ENCODE peak calls at places on chromosomes 7 and 10, in seven cellular contexts. P, L, N, A, G, Z and U are unnamed samples.

GRCh38 chr10:115706482-115707076 is 566.4 kb downstream of the GFRA1 start:
- DNase-seq in G (peak; percentile 12), A (no peak), P (no peak), Z (no peak), L (no peak), N (no peak), U (no peak)

GRCh38 chr10:97915761-97916160 is 66.1 kb downstream of the GOLGA7B start:
- DNase-seq in G (no peak), Z (peak; percentile 57), N (no peak), P (no peak), A (no peak), L (no peak), U (no peak)

GRCh38 chr10:44774676-44775401 is 136.3 kb upstream of the TMEM72 start:
- DNase-seq in Z (no peak), G (no peak), A (no peak), L (no peak), N (no peak), P (no peak), U (no peak)

GRCh38 chr7:37052673-37053072 is 328.4 kb upstream of the AOAH start:
- DNase-seq in Z (no peak), L (no peak), P (no peak), G (no peak), N (no peak), A (no peak), U (no peak)

GRCh38 chr10:98090822-98091221 is 43.6 kb upstream of the R3HCC1L start:
- DNase-seq in G (no peak), Z (no peak), A (no peak), P (no peak), N (no peak), L (no peak), U (no peak)

GRCh38 chr7:140084972-140085371 is 22.2 kb upstream of the PARP12 start:
- DNase-seq in L (no peak), N (no peak), Z (no peak), G (no peak), A (no peak), P (no peak), U (peak; percentile 46)

GRCh38 chr10:125720002-125720382 is 483 bp downstream of the EDRF1 start:
- DNase-seq in G (no peak), L (no peak), N (no peak), A (no peak), Z (no peak), P (no peak), U (no peak)

GRCh38 chr7:128672927-128673517 is 930 bp downstream of the GARIN1A start:
- DNase-seq in N (no peak), Z (no peak), L (no peak), G (peak; percentile 12), P (no peak), A (no peak), U (no peak)

GRCh38 chr7:36863901-36864701 is 139.8 kb upstream of the AOAH start:
- DNase-seq in L (peak; percentile 10), G (no peak), P (no peak), N (no peak), A (no peak), Z (no peak), U (peak; percentile 50)

GRCh38 chr10:6953131-6953834 is 373.2 kb upstream of the PRKCQ start:
- DNase-seq in A (no peak), P (no peak), N (no peak), G (no peak), L (no peak), Z (peak; percentile 23), U (no peak)

GRCh38 chr7:16926861-16927260 is 45.1 kb upstream of the AGR3 start:
- DNase-seq in P (no peak), Z (no peak), N (no peak), G (no peak), A (no peak), L (no peak), U (no peak)

GRCh38 chr10:28326516-28327493 is 23.9 kb upstream of the MPP7 start:
- DNase-seq in G (no peak), P (peak; percentile 74), N (peak; percentile 68), Z (peak; percentile 25), L (peak; percentile 14), A (no peak), U (no peak)

GRCh38 chr7:80240265-80241025 is 105.8 kb downstream of the GNAI1 start:
- DNase-seq in G (no peak), A (no peak), N (no peak), P (no peak), L (no peak), Z (no peak), U (no peak)

GRCh38 chr7:28808786-28809533 is 149.2 kb downstream of the TRIL start:
- DNase-seq in P (no peak), G (no peak), N (no peak), Z (no peak), A (no peak), L (peak; percentile 70), U (no peak)

GRCh38 chr10:77825965-77826364 is 100.6 kb downstream of the DLG5 start:
- DNase-seq in L (no peak), P (no peak), A (no peak), Z (no peak), N (no peak), G (no peak), U (no peak)

GRCh38 chr10:77501152-77501845 is 136.3 kb downstream of the KCNMA1 start:
- DNase-seq in N (no peak), L (no peak), Z (no peak), P (no peak), A (no peak), G (peak; percentile 41), U (no peak)

GRCh38 chr7:30467275-30467674 is 11.3 kb downstream of the NOD1 start:
- DNase-seq in L (no peak), N (no peak), A (no peak), G (no peak), Z (no peak), P (peak; percentile 2), U (no peak)

GRCh38 chr10:131929122-131929845 is 28.5 kb downstream of the PPP2R2D start:
- DNase-seq in P (no peak), A (no peak), Z (no peak), N (no peak), L (no peak), G (no peak), U (no peak)

GRCh38 chr7:18295781-18296417 is 199.7 kb upstream of the HDAC9 start:
- DNase-seq in N (no peak), L (no peak), P (no peak), G (no peak), Z (no peak), A (no peak), U (no peak)

GRCh38 chr7:76225379-76225778 is 23.7 kb downstream of the SRRM3 start:
- DNase-seq in P (no peak), A (no peak), G (no peak), N (peak; percentile 15), Z (no peak), L (no peak), U (no peak)

GRCh38 chr10:86793696-86794095 is 37.3 kb downstream of the BMPR1A start:
- DNase-seq in G (no peak), A (no peak), Z (no peak), L (peak; percentile 52), N (no peak), P (no peak), U (no peak)
- TF ChIP-seq CTCF in G (no peak), A (no peak), Z (no peak), L (no peak), N (no peak), P (no peak), U (no peak)

GRCh38 chr7:82050134-82050533 is 280.3 kb upstream of the HGF start:
- DNase-seq in L (no peak), A (no peak), N (no peak), P (no peak), Z (no peak), G (peak; percentile 59), U (no peak)
- H3K27ac ChIP-seq in L (no peak overlapping the region), A (no peak overlapping the region), N (no peak overlapping the region), P (no peak overlapping the region), Z (no peak overlapping the region), G (no peak overlapping the region), U (no peak overlapping the region)

GRCh38 chr7:26193432-26194206 is 6.9 kb downstream of the HNRNPA2B1 start:
- DNase-seq in A (no peak), G (no peak), Z (no peak), L (no peak), N (no peak), P (no peak), U (no peak)

GRCh38 chr7:26195182-26195581 is 5.4 kb downstream of the HNRNPA2B1 start:
- DNase-seq in N (no peak), G (no peak), Z (no peak), P (no peak), A (no peak), L (no peak), U (no peak)

GRCh38 chr7:26197153-26198115 is 3.1 kb downstream of the HNRNPA2B1 start:
- DNase-seq in G (no peak), Z (no peak), A (no peak), L (no peak), P (no peak), N (no peak), U (no peak)

GRCh38 chr7:26196305-26196704 is 4.2 kb downstream of the HNRNPA2B1 start:
- DNase-seq in P (no peak), N (no peak), L (no peak), G (no peak), Z (no peak), A (no peak), U (no peak)

DNA sequence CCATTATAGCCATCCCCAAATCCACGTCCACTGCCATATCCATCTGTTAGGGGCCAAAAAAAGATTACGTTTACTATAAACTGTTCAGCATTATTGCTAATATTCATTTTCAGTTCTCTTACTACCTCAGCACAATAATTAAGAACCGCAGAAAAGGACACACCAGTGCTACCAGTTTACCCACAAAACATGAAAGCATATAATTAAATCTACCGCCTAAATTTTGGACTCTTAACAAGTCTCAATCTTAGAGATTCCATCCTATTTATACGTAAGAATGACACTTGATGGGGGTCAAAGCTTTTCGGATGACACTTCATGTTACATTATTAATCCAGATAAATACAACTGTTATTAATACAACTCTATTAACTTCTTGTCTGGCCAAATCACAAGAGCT is 4.7 kb downstream of the HNRNPA2B1 start:
- DNase-seq in A (no peak), N (no peak), L (no peak), P (no peak), Z (no peak), G (no peak), U (no peak)
- TF ChIP-seq POLR2A in A (no peak), N (no peak), L (no peak), P (no peak), Z (no peak), G (no peak), U (no peak)

DNA sequence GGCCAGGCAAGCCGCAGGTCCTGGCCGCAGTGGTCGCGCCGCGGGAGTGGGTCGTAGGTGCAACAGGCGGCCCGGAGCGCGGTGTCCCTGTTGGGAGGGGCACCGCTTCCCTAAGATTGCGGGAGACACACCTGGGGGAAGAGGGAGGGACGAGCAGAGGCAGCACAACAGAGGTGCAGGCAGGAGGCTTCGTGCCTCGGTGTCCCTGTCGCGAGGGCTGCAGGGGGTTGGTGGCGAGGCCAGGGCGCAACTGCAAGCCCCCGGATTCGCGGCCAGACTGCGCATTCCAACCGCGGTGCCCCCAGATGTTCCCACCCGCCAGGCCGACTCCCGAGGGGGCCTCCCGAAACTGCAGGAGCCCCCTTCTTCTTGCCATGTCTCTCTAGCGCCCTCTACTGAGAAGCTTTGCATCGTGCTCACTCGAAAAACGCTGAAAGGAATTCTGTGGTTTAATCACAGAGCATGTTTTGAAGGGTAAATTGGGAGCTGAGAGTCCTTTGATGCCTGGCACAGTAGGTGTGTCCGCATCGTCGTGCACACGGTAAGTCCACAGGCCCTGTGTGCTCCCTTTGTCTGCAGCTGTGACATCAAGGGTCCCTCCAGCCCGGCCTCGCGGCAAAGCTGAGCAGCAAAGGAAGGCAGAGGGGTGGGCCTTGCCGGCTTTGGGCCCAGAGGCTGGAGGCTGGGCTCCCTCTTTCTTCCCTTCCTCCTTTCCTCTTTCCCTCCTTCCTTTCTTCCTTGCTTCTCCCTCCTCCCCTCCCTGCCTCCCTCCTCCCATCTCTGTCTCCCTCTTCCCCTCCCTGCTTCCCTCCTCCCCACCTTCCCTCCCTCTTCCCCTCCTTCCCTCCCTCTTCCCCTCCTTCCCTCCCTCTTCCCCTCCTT is 6.2 kb upstream of the MBL2 start:
- DNase-seq in G (peak; percentile 24), N (no peak), P (no peak), Z (no peak), L (no peak), A (no peak), U (peak; percentile 62)
- TF ChIP-seq CTCF in G (peak; percentile 74), N (no peak), P (peak; percentile 36), Z (no peak), L (no peak), A (no peak), U (peak; percentile 22)